ENCODE peak calls at places on chromosomes 7 and 10, in four cellular contexts. X is esophagus muscularis mucosa, Q is A549, V is GM23338. Z is an unnamed sample.

GRCh38 chr7:41425926-41426325 is 277.0 kb downstream of the INHBA start:
- DNase-seq in X (no peak), Q (no peak), V (no peak), Z (no peak)

GRCh38 chr10:1648648-1649047 is 88.7 kb downstream of the ADARB2 start:
- DNase-seq in X (no peak), Q (no peak), V (no peak), Z (no peak)

GRCh38 chr10:113423877-113424276 is 129.0 kb upstream of the HABP2 start:
- DNase-seq in X (no peak), Q (no peak), V (no peak), Z (no peak)

GRCh38 chr7:42164946-42165345 is 72.1 kb downstream of the GLI3 start:
- DNase-seq in X (no peak), Q (no peak), V (no peak), Z (no peak)

GRCh38 chr10:47421057-47421952 is 37.2 kb upstream of the ZNF488 start:
- DNase-seq in X (peak; percentile 62), Q (no peak), V (no peak), Z (no peak)

GRCh38 chr7:69754476-69754875 is 156.2 kb downstream of the AUTS2 start:
- DNase-seq in X (no peak), Q (no peak), V (no peak), Z (no peak)

GRCh38 chr10:13769926-13770325 is 183.2 kb downstream of the PRPF18 start:
- DNase-seq in X (no peak), Q (no peak), V (no peak), Z (no peak)

GRCh38 chr7:69599211-69599878 is 1.1 kb downstream of the AUTS2 start:
- DNase-seq in X (no peak), Q (peak; percentile 13), V (peak; percentile 75), Z (no peak)

GRCh38 chr7:155939350-155939749 is 127.1 kb upstream of the SHH start:
- DNase-seq in X (no peak), Q (no peak), V (no peak), Z (no peak)

GRCh38 chr7:29854257-29854938 is 48.1 kb downstream of the WIPF3 start:
- DNase-seq in X (no peak), Q (no peak), V (peak; percentile 73), Z (peak; percentile 43)

GRCh38 chr10:17782921-17783665 is 26.1 kb upstream of the MRC1 start:
- DNase-seq in X (no peak), Q (peak; percentile 75), V (no peak), Z (no peak)

GRCh38 chr10:118960166-118961090 is 69.1 kb upstream of the NANOS1 start:
- DNase-seq in X (no peak), Q (no peak), V (no peak), Z (no peak)

GRCh38 chr10:117543245-117543998 is 876 bp downstream of the EMX2 start:
- DNase-seq in X (no peak), Q (no peak), V (peak; percentile 72), Z (no peak)

GRCh38 chr10:22624289-22624738 is 90.1 kb downstream of the PIP4K2A start:
- DNase-seq in X (no peak), Q (peak; percentile 67), V (peak; percentile 55), Z (no peak)

GRCh38 chr7:27873981-27874957 is 134.3 kb downstream of the TAX1BP1 start:
- DNase-seq in X (no peak), Q (peak; percentile 7), V (no peak), Z (peak; percentile 83)

GRCh38 chr7:37570145-37570544 is 113.4 kb upstream of the GPR141 start:
- DNase-seq in X (no peak), Q (no peak), V (no peak), Z (no peak)

GRCh38 chr10:123995461-123996131 is 97.8 kb downstream of the CHST15 start:
- DNase-seq in X (peak; percentile 93), Q (peak; percentile 79), V (peak; percentile 81), Z (peak; percentile 27)

GRCh38 chr7:122488241-122488640 is 183.7 kb upstream of the FEZF1 start:
- DNase-seq in X (no peak), Q (no peak), V (no peak), Z (no peak)

GRCh38 chr10:128125416-128125943 is 743 bp downstream of the MKI67 start:
- DNase-seq in X (no peak), Q (peak; percentile 18), V (no peak), Z (peak; percentile 48)

GRCh38 chr10:75263806-75264205 is 28.0 kb upstream of the COMTD1 start:
- DNase-seq in X (no peak), Q (no peak), V (no peak), Z (peak; percentile 75)

GRCh38 chr10:23055424-23056191 is 39.8 kb upstream of the MSRB2 start:
- DNase-seq in X (no peak), Q (no peak), V (peak; percentile 63), Z (peak; percentile 25)

GRCh38 chr7:101232141-101232821 is 5.3 kb downstream of the CLDN15 start:
- DNase-seq in X (no peak), Q (no peak), V (peak; percentile 89), Z (peak; percentile 90)

DNA sequence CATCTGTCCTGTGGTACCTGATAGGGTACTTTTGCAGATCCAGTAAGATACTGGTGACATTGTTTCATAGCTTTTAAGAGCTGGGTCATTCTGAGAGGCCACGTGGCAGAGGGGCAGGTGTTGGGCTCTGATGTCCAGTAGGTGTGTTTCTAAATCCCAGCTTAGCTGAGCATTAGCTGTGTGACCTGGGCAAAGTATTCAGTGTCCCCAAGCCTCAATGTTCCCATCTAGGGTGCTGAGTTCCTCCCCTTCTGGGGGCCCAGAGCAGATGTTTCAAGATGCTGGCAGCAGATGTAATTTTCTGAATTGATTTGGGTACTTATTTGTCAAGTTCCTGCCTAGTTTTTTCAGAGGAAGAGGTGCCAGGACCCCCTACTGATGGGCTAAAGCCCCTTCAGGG is 52.9 kb downstream of the NEURL1 start:
- DNase-seq in X (no peak), Q (no peak), V (no peak), Z (no peak)
- H3K4me1 ChIP-seq in X (peaks cover 11% of the 10 kb centered on the region), Q (peaks cover 4% of the 10 kb centered on the region), V (peaks cover 13% of the 10 kb centered on the region), Z (no peaks in the 10 kb centered on the region)

GRCh38 chr10:86686972-86687371 is 18.7 kb downstream of the LDB3 start:
- DNase-seq in X (no peak), Q (no peak), V (no peak), Z (no peak)

GRCh38 chr10:86687750-86688149 is 19.4 kb downstream of the LDB3 start:
- DNase-seq in X (no peak), Q (no peak), V (no peak), Z (no peak)

GRCh38 chr10:86685416-86685815 is 17.1 kb downstream of the LDB3 start:
- DNase-seq in X (no peak), Q (no peak), V (no peak), Z (no peak)

GRCh38 chr10:86684305-86684704 is 16.0 kb downstream of the LDB3 start:
- DNase-seq in X (no peak), Q (no peak), V (peak; percentile 60), Z (no peak)

GRCh38 chr10:86685893-86686632 is 17.8 kb downstream of the LDB3 start:
- DNase-seq in X (no peak), Q (no peak), V (no peak), Z (no peak)
- H3K27ac ChIP-seq in X (peak overlapping the region; percentile 87), Q (no peak overlapping the region), V (no peak overlapping the region), Z (no peak overlapping the region)

DNA sequence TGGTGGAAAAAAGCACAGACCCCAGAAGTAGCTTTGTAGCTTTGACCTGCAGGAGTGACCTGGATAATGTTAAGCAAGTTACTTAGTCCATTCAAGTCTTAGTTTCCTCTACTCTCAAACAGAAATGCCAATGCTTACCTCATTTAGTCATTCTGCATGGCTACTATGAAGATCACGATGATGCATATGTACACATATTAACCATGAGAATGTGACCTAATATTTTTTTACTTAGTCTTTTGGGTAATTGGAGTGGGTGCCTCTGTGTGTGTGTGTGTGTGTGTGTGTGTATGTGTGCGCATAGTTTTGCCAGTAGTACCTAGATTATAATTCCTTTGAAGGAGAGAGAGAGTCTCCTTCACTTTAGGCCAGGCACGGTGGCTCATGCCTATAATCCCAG is 95.8 kb downstream of the NRP1 start:
- DNase-seq in X (peak; percentile 3), Q (peak; percentile 82), V (no peak), Z (no peak)
- H3K4me1 ChIP-seq in X (peaks cover 39% of the 10 kb centered on the region), Q (peaks cover 88% of the 10 kb centered on the region), V (peaks cover 10% of the 10 kb centered on the region), Z (no peaks in the 10 kb centered on the region)

DNA sequence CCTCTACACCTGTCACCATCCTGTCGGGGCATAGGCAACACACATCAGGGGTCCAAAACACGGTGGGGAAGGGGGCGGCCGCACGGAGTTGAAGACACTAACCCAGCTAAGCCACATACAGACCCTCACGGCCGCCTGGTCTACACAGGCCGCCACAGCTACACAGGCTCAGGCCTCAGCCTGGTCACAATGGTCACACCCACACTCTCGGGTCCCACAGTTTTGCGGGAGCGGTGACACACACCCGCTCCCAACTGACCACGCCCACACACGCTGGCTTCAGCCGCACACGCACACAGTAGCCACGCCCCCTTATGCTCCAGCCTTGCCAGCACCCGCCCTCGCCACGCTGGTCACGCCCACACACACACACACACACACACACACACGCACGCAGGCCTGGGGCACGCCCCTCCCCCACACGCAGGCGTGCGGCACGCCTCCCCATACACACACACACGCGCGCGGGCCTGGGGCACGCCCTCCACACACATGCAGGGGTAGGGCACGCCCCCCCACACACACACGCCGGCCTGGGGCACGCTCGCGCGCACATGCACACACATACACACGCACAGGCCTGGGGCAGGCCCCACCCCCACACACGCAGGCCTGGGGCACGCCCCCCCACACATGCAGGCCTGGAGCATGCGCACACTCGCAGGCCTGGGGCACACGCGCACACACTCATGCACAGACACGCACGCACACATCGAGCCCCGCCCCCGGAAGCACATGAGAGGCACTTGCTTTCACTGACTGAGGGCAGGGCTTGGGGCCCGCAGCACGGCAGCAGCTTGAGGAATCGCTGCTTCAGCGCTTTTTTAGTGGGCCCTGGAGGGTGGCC is 12.3 kb upstream of the OGA start:
- DNase-seq in X (peak; percentile 97), Q (peak; percentile 93), V (peak; percentile 94), Z (peak; percentile 90)
- H3K27ac ChIP-seq in X (peak overlapping the region; percentile 64), Q (peak overlapping the region; percentile 84), V (peak overlapping the region; percentile 63), Z (peak overlapping the region; percentile 67)

GRCh38 chr10:21505711-21506278 is 19.7 kb downstream of the SKIDA1 start:
- DNase-seq in X (no peak), Q (no peak), V (no peak), Z (no peak)
- H3K4me1 ChIP-seq in X (peaks cover 6% of the 10 kb centered on the region), Q (peaks cover 18% of the 10 kb centered on the region), V (peaks cover 75% of the 10 kb centered on the region), Z (no peaks in the 10 kb centered on the region)

GRCh38 chr7:1521454-1521853 is 9.0 kb upstream of the MAFK start:
- DNase-seq in X (no peak), Q (peak; percentile 51), V (no peak), Z (no peak)
- H3K27ac ChIP-seq in X (no peak overlapping the region), Q (peak overlapping the region; percentile 95), V (no peak overlapping the region), Z (no peak overlapping the region)

Z was measured in small intestine.